ENCODE peak calls at places on chromosomes 3 and 15, in six cellular contexts. One of them, this sample, is unnamed.

GRCh38 chr3:55441499-55441898 is 45.6 kb downstream of the WNT5A start:
- DNase-seq in breast epithelium: no peak
- DNase-seq in tibial nerve: no peak
- DNase-seq in gastrocnemius medialis: no peak
- DNase-seq in body of pancreas: no peak
- DNase-seq in IMR-90: no peak
- DNase-seq in this sample: no peak

GRCh38 chr15:62909257-62909656 is 133.3 kb upstream of the TPM1 start:
- DNase-seq in IMR-90: no peak
- DNase-seq in tibial nerve: no peak
- DNase-seq in breast epithelium: no peak
- DNase-seq in body of pancreas: no peak
- DNase-seq in gastrocnemius medialis: no peak
- DNase-seq in this sample: no peak

GRCh38 chr3:127749361-127749760 is 73.0 kb downstream of the MGLL start:
- DNase-seq in tibial nerve: no peak
- DNase-seq in breast epithelium: no peak
- DNase-seq in body of pancreas: no peak
- DNase-seq in gastrocnemius medialis: no peak
- DNase-seq in IMR-90: peak; percentile 31
- DNase-seq in this sample: no peak

GRCh38 chr3:101853971-101854370 is 4.7 kb downstream of the NFKBIZ start:
- DNase-seq in gastrocnemius medialis: no peak
- DNase-seq in IMR-90: no peak
- DNase-seq in breast epithelium: no peak
- DNase-seq in tibial nerve: no peak
- DNase-seq in body of pancreas: no peak
- DNase-seq in this sample: no peak

GRCh38 chr3:128378631-128379347 is 87.9 kb downstream of the DNAJB8 start:
- DNase-seq in gastrocnemius medialis: peak; percentile 88
- DNase-seq in tibial nerve: no peak
- DNase-seq in IMR-90: peak; percentile 85
- DNase-seq in breast epithelium: no peak
- DNase-seq in body of pancreas: no peak
- DNase-seq in this sample: no peak

GRCh38 chr3:65177879-65178484 is 490.2 kb upstream of the ADAMTS9 start:
- DNase-seq in body of pancreas: no peak
- DNase-seq in breast epithelium: no peak
- DNase-seq in IMR-90: no peak
- DNase-seq in tibial nerve: no peak
- DNase-seq in gastrocnemius medialis: no peak
- DNase-seq in this sample: no peak

GRCh38 chr3:66402596-66403267 is 98.1 kb downstream of the LRIG1 start:
- DNase-seq in IMR-90: no peak
- DNase-seq in breast epithelium: no peak
- DNase-seq in body of pancreas: no peak
- DNase-seq in gastrocnemius medialis: peak; percentile 23
- DNase-seq in tibial nerve: no peak
- DNase-seq in this sample: no peak

GRCh38 chr15:31871159-31871886 is 159.0 kb upstream of the CHRNA7 start:
- DNase-seq in breast epithelium: no peak
- DNase-seq in body of pancreas: peak; percentile 25
- DNase-seq in tibial nerve: no peak
- DNase-seq in IMR-90: no peak
- DNase-seq in gastrocnemius medialis: no peak
- DNase-seq in this sample: no peak

GRCh38 chr3:120170223-120170622 is 76.0 kb upstream of the GSK3B start:
- DNase-seq in body of pancreas: no peak
- DNase-seq in IMR-90: peak; percentile 85
- DNase-seq in gastrocnemius medialis: no peak
- DNase-seq in breast epithelium: no peak
- DNase-seq in tibial nerve: no peak
- DNase-seq in this sample: no peak

GRCh38 chr3:189720746-189721426 is 89.7 kb downstream of the TP63 start:
- DNase-seq in body of pancreas: no peak
- DNase-seq in breast epithelium: no peak
- DNase-seq in tibial nerve: no peak
- DNase-seq in IMR-90: no peak
- DNase-seq in gastrocnemius medialis: no peak
- DNase-seq in this sample: no peak

GRCh38 chr3:17412950-17413530 is 329.4 kb downstream of the TBC1D5 start:
- DNase-seq in breast epithelium: no peak
- DNase-seq in tibial nerve: peak; percentile 25
- DNase-seq in IMR-90: peak; percentile 64
- DNase-seq in body of pancreas: peak; percentile 22
- DNase-seq in gastrocnemius medialis: no peak
- DNase-seq in this sample: no peak

GRCh38 chr3:42489116-42489936 is 13.1 kb upstream of the VIPR1 start:
- DNase-seq in IMR-90: no peak
- DNase-seq in breast epithelium: no peak
- DNase-seq in tibial nerve: no peak
- DNase-seq in gastrocnemius medialis: no peak
- DNase-seq in body of pancreas: peak; percentile 18
- DNase-seq in this sample: no peak
- H3K4me1 ChIP-seq in IMR-90: no peaks in the 10 kb centered on the region
- H3K4me1 ChIP-seq in breast epithelium: peaks cover 19% of the 10 kb centered on the region
- H3K4me1 ChIP-seq in tibial nerve: no peaks in the 10 kb centered on the region
- H3K4me1 ChIP-seq in gastrocnemius medialis: no peaks in the 10 kb centered on the region
- H3K4me1 ChIP-seq in body of pancreas: peaks cover 25% of the 10 kb centered on the region
- H3K4me1 ChIP-seq in this sample: peaks cover 11% of the 10 kb centered on the region

DNA sequence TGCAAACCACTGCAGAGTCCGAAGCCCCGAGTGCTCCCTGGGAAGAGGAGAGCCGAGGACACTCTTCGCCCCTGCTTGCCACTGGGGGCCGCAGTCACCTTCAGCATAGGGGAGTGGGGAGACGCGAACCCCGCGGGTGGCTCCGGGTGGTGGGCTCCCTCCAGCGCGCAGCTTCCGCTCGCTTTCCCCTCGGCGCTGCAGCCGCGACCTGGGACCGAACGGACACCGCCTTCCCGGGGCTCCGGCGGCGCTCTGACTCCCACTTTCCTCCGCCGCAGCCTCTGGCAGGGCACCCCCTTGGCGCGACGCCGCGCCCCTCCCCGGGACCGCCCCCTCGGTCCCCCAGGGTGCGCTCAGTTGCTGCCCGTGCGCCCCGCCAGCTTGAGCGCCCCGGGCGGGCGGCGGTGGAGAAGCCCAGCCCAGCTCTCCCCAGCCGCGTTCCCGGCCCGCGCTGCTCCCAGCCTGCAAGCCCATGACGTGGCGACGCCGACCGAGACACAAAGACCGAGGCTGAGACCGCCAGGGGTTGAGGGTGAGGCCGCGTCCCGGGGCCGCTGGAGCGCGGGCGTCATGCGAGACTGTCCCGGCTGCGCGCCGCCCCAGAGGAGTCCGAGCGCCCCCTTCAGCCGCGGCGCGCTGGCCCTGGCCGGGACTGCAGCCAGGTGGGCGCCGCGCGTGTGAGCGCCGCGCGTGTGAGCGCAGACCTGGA is at the start of gene MINAR1:
- DNase-seq in IMR-90: peak; percentile 56
- DNase-seq in breast epithelium: no peak
- DNase-seq in tibial nerve: no peak
- DNase-seq in body of pancreas: peak; percentile 50
- DNase-seq in gastrocnemius medialis: no peak
- DNase-seq in this sample: peak; percentile 32
- TF ChIP-seq CTCF in IMR-90: peak; percentile 45
- TF ChIP-seq CTCF in breast epithelium: no peak
- TF ChIP-seq CTCF in tibial nerve: no peak
- TF ChIP-seq CTCF in body of pancreas: no peak
- TF ChIP-seq CTCF in gastrocnemius medialis: no peak
- TF ChIP-seq CTCF in this sample: no peak

GRCh38 chr15:56467626-56468025 is 2.7 kb upstream of the MNS1 start:
- DNase-seq in breast epithelium: no peak
- DNase-seq in tibial nerve: no peak
- DNase-seq in body of pancreas: no peak
- DNase-seq in IMR-90: no peak
- DNase-seq in gastrocnemius medialis: no peak
- DNase-seq in this sample: no peak

GRCh38 chr15:56460947-56461346 is 4.0 kb downstream of the MNS1 start:
- DNase-seq in tibial nerve: no peak
- DNase-seq in gastrocnemius medialis: no peak
- DNase-seq in breast epithelium: no peak
- DNase-seq in IMR-90: no peak
- DNase-seq in body of pancreas: no peak
- DNase-seq in this sample: no peak

GRCh38 chr15:56468271-56468912 is 3.5 kb upstream of the MNS1 start:
- DNase-seq in IMR-90: peak; percentile 9
- DNase-seq in tibial nerve: no peak
- DNase-seq in gastrocnemius medialis: no peak
- DNase-seq in breast epithelium: no peak
- DNase-seq in body of pancreas: no peak
- DNase-seq in this sample: no peak

GRCh38 chr15:56469484-56469883 is 4.5 kb upstream of the MNS1 start:
- DNase-seq in tibial nerve: no peak
- DNase-seq in body of pancreas: no peak
- DNase-seq in breast epithelium: no peak
- DNase-seq in IMR-90: no peak
- DNase-seq in gastrocnemius medialis: no peak
- DNase-seq in this sample: no peak

DNA sequence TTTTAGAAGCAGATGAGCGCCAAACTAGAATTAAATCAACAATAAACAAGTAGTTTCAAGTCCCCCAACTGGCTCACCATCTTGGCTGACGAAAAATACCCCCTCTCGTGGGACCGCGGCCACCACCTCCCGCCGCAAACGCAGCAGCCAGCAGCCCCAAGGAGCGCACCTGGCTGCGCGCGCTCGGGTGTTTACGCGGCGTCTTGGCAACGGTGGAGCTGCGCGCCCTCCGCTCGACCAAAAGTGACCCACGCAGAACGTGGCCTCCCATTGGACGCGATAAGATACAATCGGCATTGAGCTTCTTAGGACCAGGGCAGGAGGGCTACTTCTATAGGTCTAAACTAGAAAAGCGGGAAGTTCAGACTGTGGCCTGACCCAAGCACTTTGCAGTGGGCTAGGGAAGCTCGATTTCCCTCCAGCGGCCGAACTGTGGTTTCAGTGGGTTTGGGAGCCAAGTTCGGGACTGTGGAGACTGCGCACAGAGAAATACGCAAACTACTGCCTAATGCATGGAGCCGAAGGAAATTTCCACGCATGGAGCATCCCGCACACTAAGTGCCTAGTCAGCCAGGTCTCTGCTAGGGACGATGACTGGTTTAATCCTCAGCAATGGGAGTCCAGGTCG is at the start of gene MNS1:
- DNase-seq in body of pancreas: peak; percentile 90
- DNase-seq in breast epithelium: peak; percentile 87
- DNase-seq in tibial nerve: peak; percentile 91
- DNase-seq in gastrocnemius medialis: peak; percentile 92
- DNase-seq in IMR-90: peak; percentile 96
- DNase-seq in this sample: peak; percentile 94
- TF ChIP-seq POLR2A in body of pancreas: peak; percentile 51
- TF ChIP-seq POLR2A in breast epithelium: no peak
- TF ChIP-seq POLR2A in tibial nerve: no peak
- TF ChIP-seq POLR2A in gastrocnemius medialis: no peak
- TF ChIP-seq POLR2A in IMR-90: no peak
- TF ChIP-seq POLR2A in this sample: no peak

GRCh38 chr3:125359700-125360099 is 15.4 kb downstream of the ZNF148 start:
- DNase-seq in tibial nerve: no peak
- DNase-seq in IMR-90: no peak
- DNase-seq in gastrocnemius medialis: no peak
- DNase-seq in breast epithelium: no peak
- DNase-seq in body of pancreas: no peak
- DNase-seq in this sample: no peak

GRCh38 chr3:125356140-125357026 is 18.7 kb downstream of the ZNF148 start:
- DNase-seq in tibial nerve: no peak
- DNase-seq in breast epithelium: no peak
- DNase-seq in gastrocnemius medialis: no peak
- DNase-seq in body of pancreas: no peak
- DNase-seq in IMR-90: no peak
- DNase-seq in this sample: no peak

GRCh38 chr3:125358923-125359322 is 16.2 kb downstream of the ZNF148 start:
- DNase-seq in IMR-90: no peak
- DNase-seq in breast epithelium: no peak
- DNase-seq in tibial nerve: no peak
- DNase-seq in gastrocnemius medialis: no peak
- DNase-seq in body of pancreas: no peak
- DNase-seq in this sample: no peak

GRCh38 chr3:125357837-125358236 is 17.3 kb downstream of the ZNF148 start:
- DNase-seq in tibial nerve: no peak
- DNase-seq in breast epithelium: no peak
- DNase-seq in gastrocnemius medialis: no peak
- DNase-seq in IMR-90: no peak
- DNase-seq in body of pancreas: no peak
- DNase-seq in this sample: no peak

GRCh38 chr3:125357032-125357658 is 18.0 kb downstream of the ZNF148 start:
- DNase-seq in IMR-90: peak; percentile 36
- DNase-seq in body of pancreas: peak; percentile 55
- DNase-seq in breast epithelium: no peak
- DNase-seq in gastrocnemius medialis: peak; percentile 40
- DNase-seq in tibial nerve: peak; percentile 25
- DNase-seq in this sample: peak; percentile 56
- H3K4me1 ChIP-seq in IMR-90: no peaks in the 10 kb centered on the region
- H3K4me1 ChIP-seq in body of pancreas: peaks cover 43% of the 10 kb centered on the region
- H3K4me1 ChIP-seq in breast epithelium: peaks cover 10% of the 10 kb centered on the region
- H3K4me1 ChIP-seq in gastrocnemius medialis: peaks cover 31% of the 10 kb centered on the region
- H3K4me1 ChIP-seq in tibial nerve: no peaks in the 10 kb centered on the region
- H3K4me1 ChIP-seq in this sample: peaks cover 30% of the 10 kb centered on the region

GRCh38 chr15:45585069-45585468 is 2.1 kb upstream of the BLOC1S6 start:
- DNase-seq in IMR-90: no peak
- DNase-seq in breast epithelium: no peak
- DNase-seq in body of pancreas: no peak
- DNase-seq in tibial nerve: no peak
- DNase-seq in gastrocnemius medialis: no peak
- DNase-seq in this sample: no peak

GRCh38 chr15:45588199-45588910 is 1.2 kb downstream of the BLOC1S6 start:
- DNase-seq in breast epithelium: no peak
- DNase-seq in gastrocnemius medialis: no peak
- DNase-seq in IMR-90: peak; percentile 41
- DNase-seq in tibial nerve: no peak
- DNase-seq in body of pancreas: no peak
- DNase-seq in this sample: no peak

GRCh38 chr15:45587861-45588170 is 637 bp downstream of the BLOC1S6 start:
- DNase-seq in tibial nerve: no peak
- DNase-seq in body of pancreas: no peak
- DNase-seq in breast epithelium: no peak
- DNase-seq in IMR-90: no peak
- DNase-seq in gastrocnemius medialis: no peak
- DNase-seq in this sample: no peak

GRCh38 chr15:45586990-45587860 is at the start of gene BLOC1S6:
- DNase-seq in body of pancreas: peak; percentile 89
- DNase-seq in gastrocnemius medialis: peak; percentile 82
- DNase-seq in IMR-90: peak; percentile 90
- DNase-seq in tibial nerve: peak; percentile 82
- DNase-seq in breast epithelium: peak; percentile 90
- DNase-seq in this sample: peak; percentile 89

DNA sequence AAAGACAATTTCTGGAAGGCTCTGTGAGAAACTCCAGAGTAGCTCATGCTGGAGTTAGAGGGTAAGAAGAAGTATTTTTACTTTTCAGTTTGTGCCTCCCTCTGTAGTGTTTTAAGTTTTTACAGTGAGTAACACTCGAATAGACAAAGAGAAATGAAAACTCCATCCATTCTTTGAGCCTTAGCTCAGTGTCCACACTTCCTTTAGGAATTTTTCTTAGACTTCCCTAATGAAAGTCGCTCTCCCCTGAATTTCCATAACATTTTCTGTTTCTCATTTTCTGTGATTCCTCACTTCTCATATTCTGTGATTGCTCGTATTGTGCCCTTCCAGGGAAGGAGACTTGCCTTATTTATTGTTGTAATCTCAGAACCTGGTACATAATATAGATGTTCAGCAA is 2.1 kb downstream of the BLOC1S6 start:
- DNase-seq in breast epithelium: no peak
- DNase-seq in tibial nerve: no peak
- DNase-seq in gastrocnemius medialis: no peak
- DNase-seq in IMR-90: peak; percentile 29
- DNase-seq in body of pancreas: no peak
- DNase-seq in this sample: no peak
- TF ChIP-seq CTCF in breast epithelium: no peak
- TF ChIP-seq CTCF in tibial nerve: no peak
- TF ChIP-seq CTCF in gastrocnemius medialis: no peak
- TF ChIP-seq CTCF in IMR-90: no peak
- TF ChIP-seq CTCF in body of pancreas: no peak
- TF ChIP-seq CTCF in this sample: no peak

This sample was measured in thyroid gland.